ENCODE peak calls at places on chromosomes 16 and 17, in four cellular contexts. S, Z, F and N are unnamed samples.

GRCh38 chr17:5537251-5537650 is 47.1 kb downstream of the NLRP1 start:
- DNase-seq in F (no peak), S (no peak), Z (no peak), N (no peak)

GRCh38 chr16:19389246-19389645 is 28.4 kb upstream of the TMC5 start:
- DNase-seq in S (peak; percentile 74), Z (no peak), F (peak; percentile 83), N (no peak)

GRCh38 chr16:57394444-57394843 is 10.1 kb upstream of the CCL17 start:
- DNase-seq in F (peak; percentile 51), S (no peak), Z (no peak), N (no peak)

GRCh38 chr17:2138768-2139167 is 83.9 kb downstream of the HIC1 start:
- DNase-seq in F (no peak), S (peak; percentile 34), Z (no peak), N (no peak)

GRCh38 chr16:66984902-66985311 is 3.5 kb upstream of the CES4A start:
- DNase-seq in S (no peak), F (no peak), Z (no peak), N (no peak)

GRCh38 chr17:78787444-78787843 is 5.4 kb upstream of the CYTH1 start:
- DNase-seq in F (no peak), S (no peak), Z (no peak), N (no peak)

GRCh38 chr16:84766978-84767773 is 52.6 kb upstream of the CRISPLD2 start:
- DNase-seq in F (no peak), Z (no peak), S (no peak), N (peak; percentile 56)

GRCh38 chr16:67137605-67138004 is 13.2 kb downstream of the B3GNT9 start:
- DNase-seq in F (no peak), S (no peak), Z (no peak), N (no peak)

GRCh38 chr17:60468371-60468770 is 46.1 kb downstream of the CHCT1 start:
- DNase-seq in Z (no peak), S (no peak), F (no peak), N (no peak)

GRCh38 chr17:74059471-74059870 is 144.0 kb upstream of the RPL38 start:
- DNase-seq in F (peak; percentile 27), S (no peak), Z (no peak), N (no peak)

GRCh38 chr16:23679274-23679985 is 741 bp downstream of the PLK1 start:
- DNase-seq in Z (no peak), S (peak; percentile 63), F (no peak), N (no peak)

GRCh38 chr17:48051706-48052486 is 3.7 kb downstream of the NFE2L1 start:
- DNase-seq in Z (peak; percentile 73), S (peak; percentile 85), F (peak; percentile 38), N (peak; percentile 81)

GRCh38 chr17:42387663-42388380 is 420 bp downstream of the STAT3 start:
- DNase-seq in F (peak; percentile 65), S (no peak), Z (no peak), N (peak; percentile 80)
- TF ChIP-seq POLR2A in F (no peak), S (no peak), Z (no peak), N (peak; percentile 19)

DNA sequence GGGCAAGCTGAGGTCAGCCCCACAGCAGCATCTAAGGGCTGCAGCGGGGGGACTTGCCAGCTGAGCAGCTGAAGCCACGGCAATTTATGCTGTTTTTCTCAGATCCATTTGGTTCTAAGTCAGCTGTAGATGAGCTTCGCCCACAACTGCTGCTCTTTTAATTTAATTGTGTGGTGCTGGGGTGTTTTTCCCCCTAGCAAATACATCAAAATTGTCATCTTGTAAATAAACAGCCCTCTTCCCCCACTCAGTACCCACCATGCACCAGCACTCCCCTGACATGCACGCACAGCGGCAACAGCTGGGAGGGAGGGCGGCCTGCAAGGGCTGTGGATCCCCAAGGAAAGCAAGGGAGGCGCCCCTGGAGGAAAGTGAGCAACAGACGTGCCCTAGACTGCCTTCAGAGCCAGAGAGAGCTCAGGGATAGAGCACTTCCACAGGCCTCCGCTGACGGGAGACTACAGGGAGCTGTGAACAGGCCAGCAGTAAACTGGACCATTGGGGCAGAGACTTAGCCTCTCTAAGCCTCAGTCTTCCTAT is 149.5 kb downstream of the TMEM132E start:
- DNase-seq in Z (no peak), S (no peak), F (no peak), N (peak; percentile 51)
- TF ChIP-seq EP300 in Z (no peak), S (no peak), F (no peak), N (no peak)

DNA sequence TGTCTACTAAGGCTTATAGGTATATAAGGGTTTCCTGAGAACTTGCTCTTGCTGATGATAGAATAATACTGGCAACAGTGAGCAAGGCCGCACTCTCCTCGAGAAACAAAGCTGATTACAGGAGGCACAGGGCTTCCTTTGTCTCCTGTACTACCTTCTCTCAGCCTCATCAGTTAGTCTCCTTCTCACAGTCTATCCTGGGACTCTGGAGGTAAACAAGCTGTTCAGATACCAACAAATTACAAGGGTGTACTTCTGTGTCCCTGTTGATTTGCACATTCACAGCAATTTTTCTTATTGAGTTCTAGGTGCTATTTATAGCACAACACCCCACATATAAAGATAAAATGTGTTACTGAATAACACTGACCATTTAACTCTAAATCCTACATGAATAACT is 98.7 kb downstream of the TRIM37 start:
- DNase-seq in F (no peak), S (no peak), Z (no peak), N (no peak)
- H3K36me3 ChIP-seq in F (peaks cover 40% of the 10 kb centered on the region), S (peaks cover 25% of the 10 kb centered on the region), Z (no peaks in the 10 kb centered on the region), N (no peaks in the 10 kb centered on the region)

GRCh38 chr17:36545465-36546417 is 1.0 kb downstream of the GGNBP2 start:
- DNase-seq in F (peak; percentile 97), Z (peak; percentile 99), S (peak; percentile 91), N (peak; percentile 99)
- TF ChIP-seq POLR2A in F (no peak), Z (peak; percentile 81), S (peak; percentile 59), N (peak; percentile 79)

GRCh38 chr16:1929578-1930337 is 11.5 kb upstream of the HS3ST6 start:
- DNase-seq in S (peak; percentile 55), F (peak; percentile 93), Z (peak; percentile 94), N (peak; percentile 95)
- TF ChIP-seq EP300 in S (no peak), F (no peak), Z (no peak), N (no peak)